ENCODE peak calls at places on chromosome 17, in eight cellular contexts. F is A549, D is endothelial cell of umbilical vein, N is stomach, R is thyroid gland, V is tibial nerve, P is gastrocnemius medialis, O is GM12891. B is an unnamed sample.

GRCh38 chr17:72373910-72374741 is 253.3 kb downstream of the SOX9 start:
- DNase-seq in F (no peak), D (no peak), N (no peak), R (peak), V (no peak), P (peak), O (no peak), B (no peak)

GRCh38 chr17:73278465-73279453 is 17.1 kb upstream of the CPSF4L start:
- DNase-seq in F (no peak), D (peak), N (peak), R (peak), V (peak), P (peak), O (no peak), B (no peak)

GRCh38 chr17:12590417-12590816 is 75.3 kb upstream of the MYOCD start:
- DNase-seq in F (no peak), D (no peak), N (no peak), R (no peak), V (no peak), P (no peak), O (no peak), B (no peak)

GRCh38 chr17:40320771-40321501 is 12.0 kb downstream of the RARA start:
- DNase-seq in F (no peak), D (no peak), N (no peak), R (peak), V (peak), P (peak), O (no peak), B (peak)

GRCh38 chr17:38970804-38971203 is 3.6 kb upstream of the FBXO47 start:
- DNase-seq in F (no peak), D (no peak), N (no peak), R (no peak), V (no peak), P (no peak), O (no peak), B (no peak)

GRCh38 chr17:47989700-47990099 is 18.8 kb downstream of the CDK5RAP3 start:
- DNase-seq in F (no peak), D (no peak), N (no peak), R (no peak), V (no peak), P (no peak), O (no peak), B (no peak)

GRCh38 chr17:15392326-15392739 is 50.9 kb upstream of the TEKT3 start:
- DNase-seq in F (no peak), D (peak), N (no peak), R (no peak), V (no peak), P (no peak), O (no peak), B (no peak)

GRCh38 chr17:7176870-7177209 is 2.3 kb downstream of the ASGR1 start:
- DNase-seq in F (no peak), D (no peak), N (no peak), R (peak), V (no peak), P (no peak), O (no peak), B (no peak)

GRCh38 chr17:2853111-2853721 is 57.0 kb downstream of the RAP1GAP2 start:
- DNase-seq in F (peak), D (no peak), N (peak), R (peak), V (no peak), P (peak), O (no peak), B (no peak)
- TF ChIP-seq POLR2A in F (no peak), D (no peak), N (no peak), R (no peak), V (no peak), P (no peak), O (no peak), B (no peak)

DNA sequence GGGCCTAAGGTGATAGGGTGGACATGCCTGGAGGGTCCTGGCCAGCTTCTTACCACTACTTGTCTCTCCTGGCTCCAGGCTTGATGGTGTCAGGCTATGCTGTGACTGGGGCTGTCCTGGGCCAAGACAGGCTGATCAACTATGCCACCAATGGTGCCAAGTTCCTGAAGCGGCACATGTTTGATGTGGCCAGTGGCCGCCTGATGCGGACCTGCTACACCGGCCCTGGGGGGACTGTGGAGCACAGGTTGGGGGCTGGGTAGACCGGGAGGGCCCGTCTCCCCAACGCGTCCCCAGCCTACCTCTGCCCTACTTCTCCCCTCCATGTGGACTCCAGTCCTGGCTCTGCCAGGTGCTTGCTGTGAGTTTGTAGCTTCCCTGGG is 4.5 kb downstream of the SPATA20 start:
- DNase-seq in F (no peak), D (no peak), N (peak), R (no peak), V (no peak), P (no peak), O (no peak), B (no peak)
- TF ChIP-seq POLR2A in F (no peak), D (no peak), N (no peak), R (no peak), V (no peak), P (no peak), O (no peak), B (no peak)

GRCh38 chr17:8187517-8188407 is 2.2 kb downstream of the BORCS6 start:
- DNase-seq in F (peak), D (peak), N (peak), R (peak), V (peak), P (peak), O (no peak), B (peak)

GRCh38 chr17:8188408-8188839 is 1.6 kb downstream of the BORCS6 start:
- DNase-seq in F (no peak), D (peak), N (no peak), R (no peak), V (no peak), P (no peak), O (no peak), B (no peak)

GRCh38 chr17:8185580-8186445 is 4.2 kb downstream of the BORCS6 start:
- DNase-seq in F (peak), D (peak), N (peak), R (peak), V (peak), P (peak), O (no peak), B (peak)

GRCh38 chr17:8186446-8186786 is 3.6 kb downstream of the BORCS6 start:
- DNase-seq in F (no peak), D (no peak), N (no peak), R (no peak), V (no peak), P (no peak), O (no peak), B (no peak)

DNA sequence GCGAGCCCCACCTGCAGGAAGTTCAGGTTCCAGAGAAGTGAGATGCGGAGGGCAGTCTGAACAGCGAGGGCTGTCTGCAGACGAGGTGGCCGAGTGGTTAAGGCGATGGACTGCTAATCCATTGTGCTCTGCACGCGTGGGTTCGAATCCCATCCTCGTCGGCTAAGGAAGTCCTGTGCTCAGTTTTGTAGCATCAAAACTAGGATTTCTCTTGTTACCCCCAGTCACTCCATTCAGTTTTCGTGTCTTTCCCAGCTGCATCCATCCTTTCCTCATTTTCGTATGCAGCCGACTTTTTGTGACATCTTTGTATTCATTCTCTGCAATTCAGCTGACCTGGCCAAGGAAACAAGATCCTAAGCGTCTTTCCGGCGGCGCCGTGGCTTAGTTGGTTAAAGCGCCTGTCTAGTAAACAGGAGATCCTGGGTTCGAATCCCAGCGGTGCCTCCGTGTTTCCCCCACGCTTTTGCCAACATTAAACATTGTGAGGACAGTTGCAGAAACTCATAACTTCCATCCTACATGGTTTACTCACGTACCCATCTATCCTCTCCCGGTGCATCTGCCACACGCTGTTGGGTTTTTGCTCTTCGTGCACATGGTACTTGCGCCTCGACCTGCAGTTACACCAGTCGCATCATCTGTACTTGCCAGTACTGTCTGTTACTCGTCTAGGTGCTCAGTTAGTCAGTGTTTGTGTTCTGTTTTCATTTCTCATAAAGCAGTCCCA is 3.0 kb downstream of the BORCS6 start:
- DNase-seq in F (peak), D (peak), N (peak), R (peak), V (peak), P (peak), O (no peak), B (peak)
- TF ChIP-seq POLR2A in F (no peak), D (no peak), N (no peak), R (no peak), V (no peak), P (no peak), O (no peak), B (peak)

GRCh38 chr17:78313735-78314648 is 45.9 kb downstream of the SOCS3 start:
- DNase-seq in F (peak), D (peak), N (peak), R (peak), V (no peak), P (peak), O (peak), B (peak)
- TF ChIP-seq POLR2A in F (peak), D (peak), N (no peak), R (no peak), V (no peak), P (peak), O (no peak), B (no peak)

GRCh38 chr17:50425001-50425681 is 877 bp upstream of the ACSF2 start:
- DNase-seq in F (no peak), D (no peak), N (no peak), R (no peak), V (no peak), P (no peak), O (no peak), B (peak)

GRCh38 chr17:50426472-50426782 is 409 bp downstream of the ACSF2 start:
- DNase-seq in F (peak), D (no peak), N (no peak), R (no peak), V (no peak), P (no peak), O (no peak), B (no peak)

GRCh38 chr17:50424246-50425000 is 1.6 kb upstream of the ACSF2 start:
- DNase-seq in F (no peak), D (no peak), N (no peak), R (no peak), V (no peak), P (no peak), O (no peak), B (no peak)

GRCh38 chr17:50426814-50427787 is 1.1 kb downstream of the ACSF2 start:
- DNase-seq in F (peak), D (peak), N (peak), R (peak), V (no peak), P (peak), O (no peak), B (peak)

DNA sequence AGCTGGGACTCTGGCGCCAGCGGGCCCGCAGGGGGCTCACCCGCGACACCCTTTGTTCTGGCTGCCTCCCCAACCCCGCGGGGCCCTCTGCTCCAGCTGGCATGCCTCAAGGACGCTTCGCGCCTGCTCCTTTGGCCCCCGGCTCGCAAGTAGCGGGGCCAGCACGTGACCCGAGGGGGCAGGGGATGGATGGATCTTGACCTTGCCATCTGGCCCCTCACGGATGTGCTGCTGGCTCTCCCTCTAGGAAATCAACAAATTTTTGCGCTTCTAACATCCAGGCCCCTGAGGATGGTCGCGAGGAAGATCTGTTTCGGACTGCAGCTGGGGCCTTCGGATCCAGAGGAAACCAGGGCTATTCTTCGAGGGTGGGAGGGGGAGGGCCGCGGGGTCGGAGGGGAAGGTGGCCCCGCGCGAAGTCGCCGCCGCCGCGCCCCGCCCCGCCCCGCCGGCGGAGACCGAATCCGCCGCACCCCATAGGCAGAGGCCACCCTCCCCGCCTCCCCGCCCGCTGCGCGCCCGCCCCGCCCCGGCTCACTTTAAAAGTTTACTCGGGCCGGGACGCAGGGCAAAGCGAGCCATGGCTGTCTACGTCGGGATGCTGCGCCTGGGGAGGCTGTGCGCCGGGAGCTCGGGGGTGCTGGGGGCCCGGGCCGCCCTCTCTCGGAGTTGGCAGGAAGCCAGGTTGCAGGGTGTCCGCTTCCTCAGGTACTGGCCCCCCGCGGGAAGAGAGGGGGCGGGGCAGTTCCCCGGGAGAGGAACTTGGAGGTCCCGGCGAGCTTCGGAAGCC is at the start of gene ACSF2:
- DNase-seq in F (peak), D (peak), N (peak), R (peak), V (peak), P (peak), O (peak), B (peak)
- TF ChIP-seq POLR2A in F (no peak), D (peak), N (no peak), R (peak), V (no peak), P (peak), O (no peak), B (no peak)

GRCh38 chr17:68378202-68379149 is 78.8 kb downstream of the WIPI1 start:
- DNase-seq in F (peak), D (peak), N (peak), R (peak), V (peak), P (peak), O (no peak), B (no peak)
- TF ChIP-seq POLR2A in F (no peak), D (peak), N (no peak), R (no peak), V (peak), P (peak), O (no peak), B (no peak)

GRCh38 chr17:4939804-4940624 is at the start of the genes RNF167 and SLC25A11:
- DNase-seq in F (peak), D (peak), N (peak), R (peak), V (peak), P (peak), O (peak), B (peak)

GRCh38 chr17:4941027-4941610 is 1.1 kb downstream of the RNF167 start:
- DNase-seq in F (no peak), D (no peak), N (no peak), R (no peak), V (no peak), P (no peak), O (no peak), B (peak)

GRCh38 chr17:4938670-4939553 is 934 bp downstream of the SLC25A11 start:
- DNase-seq in F (no peak), D (no peak), N (no peak), R (peak), V (no peak), P (peak), O (no peak), B (peak)

GRCh38 chr17:4939554-4939803 is 367 bp downstream of the SLC25A11 start:
- DNase-seq in F (no peak), D (no peak), N (no peak), R (peak), V (no peak), P (no peak), O (no peak), B (no peak)

DNA sequence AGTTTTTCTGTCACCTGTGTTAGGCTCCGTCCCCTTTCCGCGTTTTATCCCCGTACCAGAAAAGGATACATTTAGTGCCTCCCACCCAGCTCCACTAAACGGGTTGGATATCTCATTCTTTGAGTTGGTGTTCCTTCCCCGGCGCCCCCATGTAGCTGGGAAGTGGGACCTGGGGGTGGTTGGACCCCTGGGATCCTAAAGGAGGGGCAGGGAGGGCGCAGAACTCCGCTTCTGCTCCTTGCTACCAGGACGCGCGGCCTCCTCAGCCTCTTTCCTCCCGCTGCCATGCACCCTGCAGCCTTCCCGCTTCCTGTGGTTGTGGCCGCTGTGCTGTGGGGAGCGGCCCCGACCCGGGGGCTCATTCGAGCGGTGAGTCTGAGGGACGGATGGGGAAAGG is 555 bp downstream of the RNF167 start:
- DNase-seq in F (no peak), D (no peak), N (no peak), R (no peak), V (no peak), P (no peak), O (no peak), B (peak)
- TF ChIP-seq POLR2A in F (no peak), D (no peak), N (no peak), R (no peak), V (no peak), P (no peak), O (no peak), B (no peak)

DNA sequence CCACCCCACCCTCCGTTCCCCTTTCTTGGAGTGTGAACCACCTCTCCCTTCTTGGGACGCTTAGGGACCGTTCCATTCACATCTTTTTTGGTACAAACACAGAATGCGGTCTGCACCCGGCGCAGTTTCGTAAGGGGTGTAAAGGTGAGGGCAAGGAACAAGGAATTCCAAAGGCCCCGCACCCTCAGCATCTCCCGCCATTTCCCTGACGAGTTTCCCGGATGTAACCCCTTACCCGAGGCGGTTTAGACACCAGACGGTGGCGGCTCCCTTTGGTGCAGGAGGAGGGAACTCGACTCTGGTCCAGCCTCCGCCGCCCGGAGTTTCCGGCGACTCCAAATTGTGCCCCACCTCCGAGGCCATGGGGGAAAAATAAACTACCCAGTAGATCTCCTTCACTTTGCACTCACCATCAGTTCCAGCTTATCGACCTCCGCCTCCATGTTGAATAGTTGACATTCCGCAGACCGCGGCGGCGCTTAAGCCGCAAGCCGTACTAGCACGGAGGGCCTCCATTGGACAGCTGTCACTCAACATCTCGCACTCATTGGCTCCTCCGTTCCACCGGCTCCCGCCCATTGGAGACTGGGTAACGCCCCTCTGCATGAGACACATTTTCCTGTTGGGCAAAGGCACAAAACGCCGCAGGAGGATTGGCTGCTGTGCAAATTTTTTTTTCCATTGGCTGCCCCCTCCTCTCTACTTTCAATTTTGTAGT is at the start of gene SKA2:
- DNase-seq in F (peak), D (no peak), N (peak), R (peak), V (peak), P (no peak), O (peak), B (peak)
- TF ChIP-seq POLR2A in F (peak), D (no peak), N (no peak), R (no peak), V (no peak), P (no peak), O (no peak), B (peak)

B was measured in erythroblast.